ENCODE peak calls at places on chromosome 13, in eight cellular contexts. W is AG04450; J is CD8-positive, alpha-beta memory T cell; P is astrocyte; G is neural progenitor cell; C is fibroblast of pulmonary artery; U is mesendoderm; E is kidney epithelial cell. S is an unnamed sample.

GRCh38 chr13:62626771-62627170 is 1211.1 kb upstream of the PCDH20 start:
- DNase-seq in G (peak; percentile 30), U (peak; percentile 65), J (no peak), C (no peak), P (no peak), W (no peak), E (no peak), S (no peak)

GRCh38 chr13:49220035-49220855 is at the start of gene MLNR:
- DNase-seq in W (no peak), P (peak; percentile 17), C (no peak), J (peak; percentile 16), G (peak; percentile 76), E (no peak), U (peak; percentile 72), S (no peak)

GRCh38 chr13:46748300-46748699 is 48.7 kb downstream of the ESD start:
- DNase-seq in W (no peak), G (no peak), E (no peak), C (no peak), J (no peak), U (peak; percentile 20), P (no peak), S (no peak)

GRCh38 chr13:91242652-91243051 is 104.8 kb upstream of the MIR17HG start:
- DNase-seq in J (no peak), E (no peak), P (peak; percentile 20), G (no peak), C (no peak), U (no peak), W (no peak), S (no peak)

GRCh38 chr13:32175307-32175706 is 139.9 kb downstream of the ZAR1L start:
- DNase-seq in C (peak; percentile 36), E (peak; percentile 5), J (no peak), W (no peak), U (no peak), G (no peak), P (no peak), S (no peak)

GRCh38 chr13:30338331-30338851 is 31.0 kb upstream of the KATNAL1 start:
- DNase-seq in J (no peak), U (no peak), E (no peak), W (no peak), G (no peak), C (no peak), P (peak; percentile 68), S (no peak)

GRCh38 chr13:76697277-76697676 is 188.9 kb downstream of the KCTD12 start:
- DNase-seq in G (no peak), P (no peak), U (no peak), C (no peak), E (no peak), J (no peak), W (no peak), S (no peak)

GRCh38 chr13:69423844-69424243 is 683.8 kb upstream of the ATXN8OS start:
- DNase-seq in W (no peak), G (peak; percentile 11), P (no peak), E (no peak), U (peak; percentile 77), J (no peak), C (no peak), S (no peak)

GRCh38 chr13:45582533-45583076 is 32.9 kb downstream of the ERICH6B start:
- DNase-seq in W (no peak), E (no peak), C (no peak), J (no peak), G (no peak), U (no peak), P (no peak), S (no peak)

GRCh38 chr13:111210488-111210887 is 95.4 kb downstream of the ARHGEF7 start:
- DNase-seq in J (no peak), P (peak; percentile 87), E (peak; percentile 64), W (peak; percentile 71), C (peak; percentile 83), U (peak; percentile 48), G (peak; percentile 45), S (peak; percentile 43)

GRCh38 chr13:94249512-94249911 is 230.0 kb downstream of the DCT start:
- DNase-seq in E (peak; percentile 92), W (peak; percentile 42), U (peak; percentile 93), G (peak; percentile 39), C (peak; percentile 72), J (no peak), P (peak; percentile 93), S (peak; percentile 27)

GRCh38 chr13:92362717-92363116 is 863.9 kb upstream of the GPC6 start:
- DNase-seq in U (no peak), E (no peak), P (peak; percentile 58), J (no peak), G (peak; percentile 3), C (peak; percentile 71), W (no peak), S (no peak)

GRCh38 chr13:98368019-98368418 is 190.9 kb upstream of the RNF113B start:
- DNase-seq in J (no peak), G (no peak), W (peak; percentile 53), P (peak; percentile 83), U (no peak), C (no peak), E (peak; percentile 54), S (peak; percentile 70)

GRCh38 chr13:28136916-28137315 is 1.4 kb upstream of the PAN3 start:
- DNase-seq in C (no peak), U (no peak), W (no peak), P (no peak), J (no peak), G (no peak), E (no peak), S (no peak)

GRCh38 chr13:38582133-38582532 is 104.7 kb upstream of the FREM2 start:
- DNase-seq in J (no peak), W (no peak), E (peak; percentile 9), C (peak; percentile 57), U (peak; percentile 59), P (peak; percentile 25), G (peak; percentile 61), S (peak; percentile 2)

GRCh38 chr13:97257800-97258799 is 36.0 kb downstream of the MBNL2 start:
- DNase-seq in W (no peak), G (peak; percentile 50), U (peak; percentile 97), E (peak; percentile 70), P (peak; percentile 96), J (no peak), C (peak; percentile 98), S (peak; percentile 68)

GRCh38 chr13:27728271-27728670 is 64.0 kb upstream of the GSX1 start:
- DNase-seq in C (no peak), E (no peak), J (no peak), G (peak; percentile 55), W (no peak), U (peak; percentile 60), P (no peak), S (no peak)

GRCh38 chr13:35016362-35017148 is 74.5 kb downstream of the NBEA start:
- DNase-seq in J (no peak), W (no peak), C (no peak), E (no peak), P (no peak), U (no peak), G (peak; percentile 7), S (no peak)

GRCh38 chr13:35014606-35015005 is 72.5 kb downstream of the NBEA start:
- DNase-seq in W (no peak), E (no peak), C (no peak), P (no peak), U (no peak), J (no peak), G (peak; percentile 13), S (no peak)
- H3K4me3 ChIP-seq in W (no peak overlapping the region), E (no peak overlapping the region), C (no peak overlapping the region), P (no peak overlapping the region), U (no peak overlapping the region), J (no peak overlapping the region), G (no peak overlapping the region), S (no peak overlapping the region)

GRCh38 chr13:53946500-53946899 is 917.9 kb downstream of the OLFM4 start:
- DNase-seq in U (no peak), C (no peak), J (no peak), P (no peak), E (no peak), W (no peak), G (no peak), S (no peak)
- H3K4me3 ChIP-seq in U (no peak overlapping the region), C (no peak overlapping the region), J (no peak overlapping the region), P (no peak overlapping the region), E (no peak overlapping the region), W (no peak overlapping the region), G (no peak overlapping the region), S (no peak overlapping the region)

GRCh38 chr13:114198556-114198955 is 19.5 kb downstream of the CFAP97D2 start:
- DNase-seq in C (no peak), J (no peak), E (no peak), P (no peak), G (no peak), W (no peak), U (no peak), S (no peak)

GRCh38 chr13:114202581-114202980 is 23.5 kb downstream of the CFAP97D2 start:
- DNase-seq in C (no peak), E (no peak), U (no peak), G (no peak), P (no peak), J (no peak), W (no peak), S (no peak)

GRCh38 chr13:114199961-114200672 is 21.1 kb downstream of the CFAP97D2 start:
- DNase-seq in W (no peak), C (no peak), J (no peak), P (no peak), G (no peak), E (no peak), U (no peak), S (no peak)

GRCh38 chr13:114203536-114203935 is 24.5 kb downstream of the CFAP97D2 start:
- DNase-seq in J (no peak), C (no peak), E (no peak), W (no peak), U (no peak), P (no peak), G (no peak), S (no peak)

DNA sequence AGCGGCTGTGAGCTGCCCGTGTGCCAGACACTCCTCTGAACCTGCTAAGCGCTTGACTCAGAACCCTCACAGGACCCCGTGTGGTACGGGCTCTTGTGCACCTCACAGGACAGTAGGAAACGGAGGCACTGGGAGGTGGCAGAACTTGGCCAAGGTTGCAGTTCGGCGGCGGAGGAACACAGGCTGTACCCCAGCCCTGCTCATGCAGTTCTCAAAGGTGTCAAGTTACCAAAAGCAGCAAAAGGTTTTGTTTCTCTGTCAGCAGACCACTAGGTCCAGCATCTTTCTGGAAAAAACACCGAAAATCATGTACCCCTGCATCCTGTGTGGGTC is 21.6 kb downstream of the CFAP97D2 start:
- DNase-seq in C (peak; percentile 14), P (peak; percentile 5), E (no peak), J (no peak), G (no peak), U (no peak), W (no peak), S (no peak)
- H3K4me3 ChIP-seq in C (no peak overlapping the region), P (no peak overlapping the region), E (no peak overlapping the region), J (no peak overlapping the region), G (no peak overlapping the region), U (no peak overlapping the region), W (peak overlapping the region; percentile 33), S (no peak overlapping the region)

DNA sequence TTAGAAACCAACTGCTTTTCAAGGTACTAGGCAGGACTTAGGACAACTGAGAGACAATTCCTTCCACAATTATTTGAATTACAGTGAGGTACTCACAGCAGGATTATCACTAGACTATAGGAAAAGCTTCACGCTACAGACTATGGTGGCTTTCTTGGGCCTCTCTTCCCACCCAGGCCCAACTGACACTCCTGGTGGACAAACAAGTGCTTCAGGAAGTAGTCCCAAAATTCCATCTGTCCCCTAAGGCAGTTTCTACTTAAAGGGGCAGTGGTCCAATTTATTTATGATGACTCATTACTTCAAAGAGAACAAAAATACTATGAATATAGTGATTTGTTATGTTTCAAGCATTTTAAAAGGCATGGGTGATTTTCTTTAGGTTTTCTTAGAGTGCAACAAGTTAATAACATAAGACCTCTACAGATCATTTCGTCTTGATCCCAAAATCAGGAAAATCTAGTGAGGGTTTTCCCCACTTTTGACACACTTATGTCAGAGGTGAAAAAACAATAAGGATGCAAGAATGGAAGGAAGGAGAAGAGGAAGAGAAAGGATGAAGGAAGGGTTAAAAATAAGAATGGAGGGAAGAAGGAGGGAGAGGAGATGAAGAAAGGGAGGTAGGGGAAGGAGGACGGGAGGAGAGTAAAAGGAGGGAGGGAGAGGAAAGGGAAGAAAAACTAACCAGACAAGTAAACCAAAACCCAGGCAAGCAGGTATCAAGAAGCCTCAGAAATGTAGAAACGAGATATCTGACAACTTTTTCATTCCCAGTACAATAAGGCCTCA is 100.7 kb downstream of the SERP2 start:
- DNase-seq in J (no peak), P (peak; percentile 27), E (no peak), U (peak; percentile 76), W (no peak), G (no peak), C (peak; percentile 17), S (no peak)
- H3K4me3 ChIP-seq in J (no peak overlapping the region), P (no peak overlapping the region), E (no peak overlapping the region), U (no peak overlapping the region), W (no peak overlapping the region), G (no peak overlapping the region), C (no peak overlapping the region), S (no peak overlapping the region)